ENCODE peak calls at places on chromosome 20, in eight cellular contexts. E, H, K, I, D, Z, L and X are unnamed samples.

GRCh38 chr20:6397115-6397514 is 274.3 kb upstream of the FERMT1 start:
- DNase-seq in E (no peak), D (no peak), H (no peak), I (no peak), Z (no peak), K (no peak), L (no peak), X (no peak)

GRCh38 chr20:640674-641515 is 12.1 kb downstream of the SRXN1 start:
- DNase-seq in D (no peak), I (no peak), L (no peak), E (no peak), K (no peak), H (no peak), Z (no peak), X (no peak)

GRCh38 chr20:37711987-37712961 is 18.4 kb downstream of the CTNNBL1 start:
- DNase-seq in I (no peak), E (no peak), D (no peak), K (no peak), L (no peak), H (no peak), Z (no peak), X (peak; percentile 62)

GRCh38 chr20:40160151-40160550 is 528.9 kb downstream of the MAFB start:
- DNase-seq in I (no peak), Z (peak; percentile 35), H (no peak), L (no peak), D (no peak), K (no peak), E (peak; percentile 83), X (peak; percentile 46)

GRCh38 chr20:63525968-63526367 is 5.4 kb downstream of the PPDPF start:
- DNase-seq in D (no peak), Z (peak; percentile 75), L (no peak), I (no peak), K (no peak), E (no peak), H (peak; percentile 60), X (no peak)

GRCh38 chr20:49794336-49795124 is 18.1 kb upstream of the SLC9A8 start:
- DNase-seq in H (no peak), Z (peak; percentile 37), E (no peak), L (peak; percentile 34), D (no peak), I (no peak), K (no peak), X (no peak)

GRCh38 chr20:61447950-61448349 is 195.9 kb downstream of the CDH4 start:
- DNase-seq in E (no peak), Z (no peak), D (no peak), K (no peak), H (no peak), L (no peak), I (no peak), X (no peak)

GRCh38 chr20:25059487-25059820 is 1.5 kb upstream of the ACSS1 start:
- DNase-seq in L (no peak), Z (no peak), E (no peak), D (no peak), K (no peak), H (no peak), I (no peak), X (no peak)

GRCh38 chr20:13119583-13119982 is 101.5 kb upstream of the ISM1 start:
- DNase-seq in Z (peak; percentile 47), D (peak; percentile 3), K (no peak), I (no peak), L (peak; percentile 38), H (no peak), E (peak; percentile 55), X (peak; percentile 49)

GRCh38 chr20:34220581-34220980 is 20.6 kb upstream of the ASIP start:
- DNase-seq in D (no peak), L (peak; percentile 84), E (no peak), K (no peak), H (no peak), Z (no peak), I (no peak), X (no peak)

GRCh38 chr20:23257848-23258746 is 92.5 kb upstream of the NXT1 start:
- DNase-seq in D (no peak), E (no peak), L (peak; percentile 74), K (no peak), H (no peak), Z (no peak), I (no peak), X (no peak)

GRCh38 chr20:61042501-61043385 is 209.3 kb upstream of the CDH4 start:
- DNase-seq in H (no peak), Z (no peak), E (no peak), I (no peak), D (no peak), K (no peak), L (no peak), X (no peak)

GRCh38 chr20:63589261-63590217 is 15.5 kb upstream of the HELZ2 start:
- DNase-seq in L (no peak), I (no peak), K (no peak), Z (no peak), H (peak; percentile 27), D (no peak), E (no peak), X (no peak)

GRCh38 chr20:41701596-41702350 is 83.6 kb upstream of the CHD6 start:
- DNase-seq in H (no peak), E (no peak), I (no peak), K (no peak), L (peak; percentile 17), D (no peak), Z (no peak), X (no peak)

GRCh38 chr20:22770240-22770800 is 185.9 kb upstream of the FOXA2 start:
- DNase-seq in K (no peak), Z (no peak), H (no peak), D (no peak), L (no peak), E (no peak), I (no peak), X (no peak)

GRCh38 chr20:7989379-7989778 is 30.2 kb downstream of the TMX4 start:
- DNase-seq in I (no peak), E (no peak), D (no peak), Z (no peak), H (no peak), L (no peak), K (no peak), X (no peak)

GRCh38 chr20:15297059-15297875 is 959.9 kb upstream of the FLRT3 start:
- DNase-seq in H (no peak), K (no peak), L (no peak), Z (peak; percentile 31), I (no peak), D (no peak), E (peak; percentile 51), X (peak; percentile 74)

GRCh38 chr20:16327606-16328005 is 245.6 kb downstream of the KIF16B start:
- DNase-seq in I (no peak), E (no peak), L (no peak), Z (no peak), K (no peak), D (no peak), H (no peak), X (no peak)

GRCh38 chr20:45725134-45725533 is 3.0 kb downstream of the SPINT4 start:
- DNase-seq in E (no peak), D (no peak), H (no peak), L (no peak), K (no peak), I (no peak), Z (no peak), X (no peak)

GRCh38 chr20:5065489-5066383 is 54.0 kb downstream of the PCNA start:
- DNase-seq in E (no peak), I (no peak), H (peak; percentile 72), D (no peak), K (peak; percentile 86), L (peak; percentile 98), Z (peak; percentile 71), X (no peak)

GRCh38 chr20:59004763-59005522 is 2.1 kb downstream of the CTSZ start:
- DNase-seq in H (peak; percentile 91), D (peak; percentile 36), K (no peak), E (no peak), L (no peak), I (no peak), Z (peak; percentile 54), X (no peak)

GRCh38 chr20:62362991-62363919 is 3.9 kb downstream of the LAMA5 start:
- DNase-seq in Z (no peak), I (no peak), K (no peak), E (no peak), D (no peak), L (no peak), H (peak; percentile 54), X (peak; percentile 8)

GRCh38 chr20:5835234-5835845 is 85.1 kb downstream of the SHLD1 start:
- DNase-seq in I (no peak), E (peak; percentile 8), H (no peak), K (no peak), L (peak; percentile 41), Z (no peak), D (peak; percentile 22), X (no peak)

GRCh38 chr20:38878798-38879197 is 47.4 kb upstream of the FAM83D start:
- DNase-seq in H (no peak), D (no peak), L (no peak), K (no peak), E (no peak), Z (no peak), I (no peak), X (no peak)

GRCh38 chr20:52190437-52191131 is 995 bp downstream of the ZFP64 start:
- DNase-seq in H (no peak), K (no peak), D (peak; percentile 4), I (peak; percentile 10), E (peak; percentile 5), Z (no peak), L (peak; percentile 18), X (peak; percentile 19)

GRCh38 chr20:60062431-60063336 is 104.5 kb downstream of the CDH26 start:
- DNase-seq in H (no peak), E (no peak), L (peak; percentile 91), D (no peak), Z (no peak), I (no peak), K (no peak), X (no peak)

GRCh38 chr20:54995553-54995952 is 520.2 kb downstream of the DOK5 start:
- DNase-seq in H (no peak), E (no peak), L (no peak), I (no peak), D (no peak), Z (no peak), K (no peak), X (no peak)